ENCODE peak calls at places on chromosomes 6 and 20, in ten cellular contexts. V is kidney glomerular epithelial cell; Y is KBM-7; E is left lung; Q is HCEC 1CT; A is aorta; J is AG09319; N is stimulated activated CD4-positive, alpha-beta T cell treated with anti-CD3 and anti-CD28 coated beads, Interleukin-1b, Interleukin-23, amount 100 ng/mL, for 1 hour; P is GM03348; L is MCF 10A. R is an unnamed sample.

GRCh38 chr6:63504777-63505384 is 67.4 kb upstream of the LOC128125822 start:
- DNase-seq in Y (no peak), V (no peak), P (no peak), J (no peak), L (no peak), E (no peak), N (no peak), A (no peak), Q (no peak), R (peak)

GRCh38 chr20:31551581-31552081 is 37.4 kb downstream of the HM13 start:
- DNase-seq in V (peak), A (no peak), E (no peak), Q (no peak), J (no peak), N (no peak), Y (no peak), L (no peak), P (no peak), R (no peak)

GRCh38 chr6:127939442-127940066 is 38.7 kb upstream of the THEMIS start:
- DNase-seq in L (no peak), V (no peak), E (no peak), N (no peak), Q (no peak), Y (peak), P (peak), A (no peak), J (peak), R (no peak)

GRCh38 chr20:63086421-63087235 is 79.9 kb upstream of the BHLHE23 start:
- DNase-seq in E (peak), V (no peak), Q (no peak), Y (no peak), P (no peak), N (no peak), A (peak), J (no peak), L (no peak), R (no peak)

GRCh38 chr20:8616792-8617191 is 452.1 kb upstream of the PLCB4 start:
- DNase-seq in L (no peak), A (no peak), V (no peak), Y (no peak), N (no peak), E (no peak), P (peak), Q (no peak), J (peak), R (no peak)

GRCh38 chr6:43776799-43777776 is 7.1 kb downstream of the VEGFA start:
- DNase-seq in J (no peak), P (no peak), V (no peak), E (no peak), N (no peak), Q (no peak), L (no peak), Y (no peak), A (no peak), R (no peak)

GRCh38 chr6:82408952-82409421 is 45.4 kb downstream of the TPBG start:
- DNase-seq in P (peak), Q (peak), E (no peak), L (peak), J (no peak), A (no peak), Y (no peak), N (no peak), V (peak), R (no peak)

GRCh38 chr20:25686081-25687077 is 10.3 kb downstream of the ZNF337 start:
- DNase-seq in V (no peak), Q (no peak), E (no peak), P (no peak), A (no peak), Y (no peak), J (no peak), L (no peak), N (no peak), R (no peak)

GRCh38 chr6:157223486-157223885 is 99.8 kb downstream of the TMEM242 start:
- DNase-seq in P (no peak), Y (no peak), L (no peak), E (no peak), V (no peak), J (no peak), N (no peak), Q (no peak), A (no peak), R (no peak)

GRCh38 chr20:341682-342081 is 5.2 kb upstream of the NRSN2 start:
- DNase-seq in A (peak), P (no peak), N (no peak), Y (peak), E (no peak), L (peak), J (no peak), Q (peak), V (peak), R (no peak)

GRCh38 chr6:77231438-77232305 is 231.6 kb downstream of the HTR1B start:
- DNase-seq in N (no peak), Q (no peak), A (no peak), L (no peak), V (no peak), P (no peak), J (no peak), Y (no peak), E (no peak), R (no peak)

GRCh38 chr6:54913211-54913610 is 66.6 kb downstream of the FAM83B start:
- DNase-seq in J (no peak), N (no peak), A (no peak), P (no peak), L (no peak), V (no peak), Q (no peak), Y (no peak), E (no peak), R (no peak)

GRCh38 chr20:6162239-6162638 is 39.4 kb upstream of the FERMT1 start:
- DNase-seq in Y (no peak), L (peak), P (no peak), V (peak), E (no peak), J (peak), N (no peak), Q (no peak), A (peak), R (no peak)

GRCh38 chr6:52389626-52390360 is 27.8 kb downstream of the PAQR8 start:
- DNase-seq in V (peak), P (peak), N (no peak), Q (peak), J (no peak), E (peak), L (peak), A (peak), Y (peak), R (peak)

GRCh38 chr6:40997256-40997957 is 41.6 kb downstream of the UNC5CL start:
- DNase-seq in J (no peak), Q (no peak), L (peak), V (peak), E (no peak), A (no peak), P (peak), N (no peak), Y (no peak), R (no peak)

R was measured in GM13977.